ENCODE peak calls at places on chromosomes 13 and 19, in ten cellular contexts. U, W, E, F, G, X, L, A, Q and M are unnamed samples.
A peak's percentile ranks its signal among the peaks of the same experiment; 100 is the strongest.

GRCh38 chr19:4523306-4524110 is 5.2 kb upstream of the PLIN4 start:
- DNase-seq in A (peak; percentile 37), F (no peak), X (peak; percentile 40), Q (peak; percentile 68), U (no peak), G (peak; percentile 65), L (peak; percentile 16), W (no peak), E (peak; percentile 70), M (no peak)

GRCh38 chr19:5093297-5093858 is 124.5 kb downstream of the KDM4B start:
- DNase-seq in G (peak; percentile 59), F (no peak), X (no peak), L (no peak), U (no peak), A (no peak), Q (no peak), E (no peak), W (peak; percentile 26), M (no peak)

GRCh38 chr13:72384879-72385278 is 342.6 kb downstream of the MZT1 start:
- DNase-seq in A (peak; percentile 8), U (peak; percentile 13), L (no peak), X (no peak), G (no peak), W (no peak), Q (no peak), F (no peak), E (no peak), M (no peak)

GRCh38 chr19:5967994-5968430 is 9.9 kb downstream of the RANBP3 start:
- DNase-seq in U (peak; percentile 88), L (peak; percentile 74), X (peak; percentile 74), F (peak; percentile 70), W (peak; percentile 27), E (no peak), A (peak; percentile 68), Q (peak; percentile 63), G (peak; percentile 87), M (peak; percentile 75)

GRCh38 chr13:72849571-72849970 is 67.6 kb downstream of the PIBF1 start:
- DNase-seq in F (no peak), E (no peak), Q (no peak), A (no peak), U (no peak), G (no peak), L (no peak), X (no peak), W (no peak), M (no peak)

GRCh38 chr13:112629161-112629560 is 41.2 kb upstream of the TUBGCP3 start:
- DNase-seq in E (no peak), U (no peak), L (no peak), W (no peak), X (no peak), Q (no peak), G (no peak), A (no peak), F (no peak), M (no peak)

GRCh38 chr13:113446488-113446854 is 6.8 kb downstream of the ADPRHL1 start:
- DNase-seq in U (no peak), X (no peak), A (no peak), L (no peak), Q (no peak), G (no peak), W (no peak), E (no peak), F (no peak), M (no peak)

GRCh38 chr19:10104665-10105221 is 1.4 kb upstream of the PPAN start:
- DNase-seq in W (no peak), F (peak; percentile 59), A (no peak), X (no peak), G (no peak), L (peak; percentile 92), Q (no peak), E (no peak), U (no peak), M (no peak)

GRCh38 chr13:48000559-48001126 is 430 bp downstream of the SUCLA2 start:
- DNase-seq in X (peak; percentile 5), W (no peak), L (peak; percentile 29), E (no peak), U (peak; percentile 30), Q (peak; percentile 9), A (no peak), G (peak; percentile 34), F (no peak), M (no peak)

GRCh38 chr19:5447700-5448311 is 7.4 kb upstream of the ZNRF4 start:
- DNase-seq in Q (no peak), X (no peak), E (no peak), F (no peak), U (no peak), A (peak; percentile 65), G (no peak), L (no peak), W (no peak), M (peak; percentile 55)

GRCh38 chr19:13763300-13763699 is 1.0 kb upstream of the MRI1 start:
- DNase-seq in E (no peak), Q (no peak), L (no peak), W (no peak), U (no peak), X (no peak), A (no peak), F (no peak), G (no peak), M (no peak)

GRCh38 chr13:49820591-49821215 is 28.2 kb upstream of the KPNA3 start:
- DNase-seq in Q (no peak), A (no peak), G (no peak), E (no peak), U (peak; percentile 63), F (no peak), L (no peak), X (no peak), W (no peak), M (no peak)

GRCh38 chr13:51832471-51833152 is 12.4 kb downstream of the TMEM272 start:
- DNase-seq in U (no peak), W (no peak), X (peak; percentile 21), Q (no peak), L (peak; percentile 75), A (peak; percentile 39), F (peak; percentile 85), G (peak; percentile 34), E (no peak), M (no peak)

GRCh38 chr19:23802290-23802689 is 43.6 kb upstream of the ZNF681 start:
- DNase-seq in Q (no peak), F (no peak), A (no peak), W (no peak), E (no peak), U (peak; percentile 23), X (no peak), G (no peak), L (no peak), M (no peak)

GRCh38 chr13:113566227-113566561 is 18.4 kb upstream of the TFDP1 start:
- DNase-seq in E (peak; percentile 56), A (no peak), Q (no peak), L (no peak), X (no peak), U (no peak), G (no peak), W (no peak), F (no peak), M (no peak)

GRCh38 chr13:42041684-42042035 is 6.8 kb upstream of the DGKH start:
- DNase-seq in A (peak; percentile 43), F (peak; percentile 58), L (no peak), G (peak; percentile 38), U (peak; percentile 83), Q (peak; percentile 14), E (no peak), X (peak; percentile 61), W (peak; percentile 31), M (peak; percentile 31)

GRCh38 chr13:40666058-40666904 is at the start of gene FOXO1:
- DNase-seq in W (peak; percentile 44), A (peak; percentile 35), X (peak; percentile 89), F (peak; percentile 25), Q (peak; percentile 69), G (peak; percentile 98), U (peak; percentile 95), E (peak; percentile 91), L (peak; percentile 88), M (peak; percentile 82)

GRCh38 chr13:24183741-24184182 is 23.2 kb downstream of the SPATA13 start:
- DNase-seq in E (no peak), U (peak; percentile 58), A (no peak), L (no peak), Q (no peak), F (no peak), G (no peak), X (no peak), W (no peak), M (no peak)

GRCh38 chr13:23794267-23795161 is 94.7 kb downstream of the MIPEP start:
- DNase-seq in G (no peak), W (no peak), Q (no peak), X (no peak), L (no peak), F (no peak), A (peak; percentile 30), U (no peak), E (no peak), M (no peak)

GRCh38 chr19:2694196-2694595 is 8.3 kb downstream of the GNG7 start:
- DNase-seq in L (no peak), G (no peak), F (no peak), X (no peak), Q (no peak), A (no peak), E (no peak), W (no peak), U (no peak), M (no peak)

GRCh38 chr13:34522818-34523217 is 419.3 kb upstream of the NBEA start:
- DNase-seq in G (no peak), X (no peak), Q (no peak), A (peak; percentile 45), L (no peak), E (no peak), U (no peak), F (no peak), W (no peak), M (no peak)

GRCh38 chr19:42386974-42387707 is 3.0 kb downstream of the CNFN start:
- DNase-seq in W (peak; percentile 44), Q (peak; percentile 89), G (peak; percentile 79), F (peak; percentile 69), U (peak; percentile 82), L (peak; percentile 70), X (peak; percentile 100), A (peak; percentile 80), E (no peak), M (peak; percentile 70)

GRCh38 chr13:113791226-113791625 is 32.2 kb downstream of the TMEM255B start:
- DNase-seq in A (no peak), Q (no peak), E (no peak), X (no peak), U (no peak), G (no peak), W (no peak), F (no peak), L (no peak), M (no peak)

GRCh38 chr19:43711751-43712355 is 4.0 kb upstream of the IRGC start:
- DNase-seq in X (no peak), L (no peak), A (peak; percentile 59), U (no peak), Q (no peak), W (no peak), G (no peak), E (no peak), F (no peak), M (no peak)

GRCh38 chr13:72504026-72504925 is 223.2 kb downstream of the MZT1 start:
- DNase-seq in E (no peak), L (no peak), G (no peak), A (peak; percentile 57), W (no peak), U (no peak), X (no peak), Q (no peak), F (no peak), M (no peak)

GRCh38 chr19:34215006-34215665 is 39.2 kb upstream of the GARRE1 start:
- DNase-seq in E (no peak), X (no peak), Q (no peak), W (no peak), L (no peak), U (no peak), A (no peak), G (no peak), F (no peak), M (no peak)

GRCh38 chr13:99528547-99528946 is 27.3 kb downstream of the TM9SF2 start:
- DNase-seq in E (no peak), A (peak; percentile 13), Q (peak; percentile 50), W (peak; percentile 7), L (peak; percentile 63), F (no peak), X (no peak), G (no peak), U (peak; percentile 28), M (peak; percentile 17)

GRCh38 chr19:40567040-40567749 is 9.5 kb upstream of the SHKBP1 start:
- DNase-seq in X (no peak), L (no peak), E (no peak), A (no peak), U (no peak), W (no peak), G (no peak), Q (no peak), F (no peak), M (no peak)